ENCODE peak calls at places on chromosome 12, in four cellular contexts. C, X, R and O are unnamed samples.

GRCh38 chr12:69151254-69151751 is 88.1 kb upstream of the CPSF6 start:
- DNase-seq in C (no peak), X (no peak), R (no peak), O (no peak)

GRCh38 chr12:89494411-89495231 is 30.0 kb downstream of the GALNT4 start:
- DNase-seq in C (peak; percentile 20), X (no peak), R (no peak), O (no peak)

GRCh38 chr12:22310712-22311111 is 23.8 kb downstream of the ST8SIA1 start:
- DNase-seq in C (no peak), X (no peak), R (no peak), O (no peak)

GRCh38 chr12:124387510-124387855 is 92.6 kb downstream of the RFLNA start:
- DNase-seq in C (no peak), X (no peak), R (no peak), O (no peak)

GRCh38 chr12:85755760-85756159 is 80.4 kb downstream of the RASSF9 start:
- DNase-seq in C (no peak), X (no peak), R (no peak), O (no peak)

GRCh38 chr12:65355461-65355860 is 77.0 kb downstream of the MSRB3 start:
- DNase-seq in C (no peak), X (no peak), R (no peak), O (no peak)

GRCh38 chr12:88360349-88360748 is 218.2 kb downstream of the TMTC3 start:
- DNase-seq in C (no peak), X (no peak), R (no peak), O (no peak)

GRCh38 chr12:12272869-12273268 is 6.0 kb upstream of the LRP6 start:
- DNase-seq in C (no peak), X (no peak), R (no peak), O (no peak)

GRCh38 chr12:63917864-63918742 is 73.6 kb downstream of the SRGAP1 start:
- DNase-seq in C (peak; percentile 37), X (peak; percentile 14), R (no peak), O (no peak)

GRCh38 chr12:78121969-78122610 is 291.4 kb downstream of the NAV3 start:
- DNase-seq in C (no peak), X (no peak), R (no peak), O (no peak)

GRCh38 chr12:96136129-96136528 is 58.0 kb upstream of the ELK3 start:
- DNase-seq in C (no peak), X (no peak), R (no peak), O (no peak)

GRCh38 chr12:57248934-57249742 is 1.8 kb downstream of the STAC3 start:
- DNase-seq in C (no peak), X (no peak), R (no peak), O (no peak)

GRCh38 chr12:48917857-48918537 is 7.3 kb downstream of the FKBP11 start:
- DNase-seq in C (no peak), X (no peak), R (no peak), O (peak; percentile 18)

GRCh38 chr12:68303850-68304249 is 28.3 kb downstream of the MDM1 start:
- DNase-seq in C (no peak), X (no peak), R (no peak), O (no peak)

GRCh38 chr12:59708484-59708883 is 112.7 kb downstream of the SLC16A7 start:
- DNase-seq in C (no peak), X (no peak), R (no peak), O (no peak)

GRCh38 chr12:78938341-78939084 is 73.9 kb downstream of the SYT1 start:
- DNase-seq in C (no peak), X (no peak), R (no peak), O (no peak)

GRCh38 chr12:11510671-11511070 is 115.3 kb upstream of the PRB2 start:
- DNase-seq in C (no peak), X (no peak), R (no peak), O (no peak)

GRCh38 chr12:93960521-93960920 is 187.9 kb upstream of the PLXNC1 start:
- DNase-seq in C (no peak), X (no peak), R (no peak), O (no peak)

GRCh38 chr12:1795221-1795784 is 25.1 kb upstream of the LRTM2 start:
- DNase-seq in C (no peak), X (no peak), R (no peak), O (no peak)

GRCh38 chr12:89542912-89543592 is 17.2 kb upstream of the POC1B start:
- DNase-seq in C (no peak), X (peak; percentile 25), R (peak; percentile 16), O (peak; percentile 20)

GRCh38 chr12:77339610-77340009 is 274.2 kb upstream of the E2F7 start:
- DNase-seq in C (no peak), X (no peak), R (no peak), O (no peak)

GRCh38 chr12:47634127-47634526 is 71.7 kb downstream of the RPAP3 start:
- DNase-seq in C (no peak), X (no peak), R (no peak), O (no peak)

GRCh38 chr12:70907412-70907811 is 13.1 kb downstream of the PTPRR start:
- DNase-seq in C (no peak), X (no peak), R (no peak), O (no peak)

GRCh38 chr12:92041742-92042141 is 103.9 kb downstream of the BTG1 start:
- DNase-seq in C (no peak), X (no peak), R (no peak), O (no peak)

GRCh38 chr12:87467893-87468292 is 561.3 kb downstream of the C12orf50 start:
- DNase-seq in C (no peak), X (no peak), R (no peak), O (no peak)

GRCh38 chr12:113162102-113163029 is 12.8 kb downstream of the CFAP73 start:
- DNase-seq in C (no peak), X (no peak), R (no peak), O (no peak)

GRCh38 chr12:14418526-14418925 is 53.0 kb downstream of the ATF7IP start:
- DNase-seq in C (no peak), X (no peak), R (no peak), O (no peak)

GRCh38 chr12:110015132-110015531 is 15.9 kb downstream of the ANKRD13A start:
- DNase-seq in C (no peak), X (no peak), R (no peak), O (no peak)

GRCh38 chr12:27711312-27711682 is 665 bp downstream of the MRPS35 start:
- DNase-seq in C (no peak), X (no peak), R (no peak), O (no peak)